ENCODE peak calls at places on chromosomes 7 and 10, in six cellular contexts. One of them, this sample, is unnamed.

GRCh38 chr7:139822855-139823254 is 6.2 kb upstream of the TBXAS1 start:
- DNase-seq in K562: no peak
- DNase-seq in HepG2: no peak
- DNase-seq in GM12892: no peak
- DNase-seq in H1: no peak
- DNase-seq in GM12878: no peak
- DNase-seq in this sample: no peak

GRCh38 chr10:60964257-60965235 is 20.6 kb upstream of the RHOBTB1 start:
- DNase-seq in K562: peak
- DNase-seq in HepG2: peak
- DNase-seq in GM12892: no peak
- DNase-seq in H1: no peak
- DNase-seq in GM12878: no peak
- DNase-seq in this sample: peak

GRCh38 chr7:25856056-25856780 is 295.8 kb upstream of the NFE2L3 start:
- DNase-seq in K562: no peak
- DNase-seq in HepG2: no peak
- DNase-seq in GM12892: no peak
- DNase-seq in H1: no peak
- DNase-seq in GM12878: no peak
- DNase-seq in this sample: no peak

GRCh38 chr10:77156406-77156879 is 481.2 kb downstream of the KCNMA1 start:
- DNase-seq in K562: no peak
- DNase-seq in HepG2: no peak
- DNase-seq in GM12892: no peak
- DNase-seq in H1: no peak
- DNase-seq in GM12878: no peak
- DNase-seq in this sample: no peak

GRCh38 chr7:88243345-88243909 is 23.6 kb upstream of the SRI start:
- DNase-seq in K562: no peak
- DNase-seq in HepG2: peak
- DNase-seq in GM12892: no peak
- DNase-seq in H1: no peak
- DNase-seq in GM12878: peak
- DNase-seq in this sample: no peak

GRCh38 chr10:102225646-102226541 is at the start of gene ELOVL3:
- DNase-seq in K562: peak
- DNase-seq in HepG2: peak
- DNase-seq in GM12892: peak
- DNase-seq in H1: peak
- DNase-seq in GM12878: peak
- DNase-seq in this sample: peak

GRCh38 chr10:69744971-69745370 is 56.7 kb upstream of the COL13A1 start:
- DNase-seq in K562: no peak
- DNase-seq in HepG2: no peak
- DNase-seq in GM12892: no peak
- DNase-seq in H1: no peak
- DNase-seq in GM12878: no peak
- DNase-seq in this sample: no peak

GRCh38 chr10:132655735-132656134 is 118.1 kb downstream of the INPP5A start:
- DNase-seq in K562: no peak
- DNase-seq in HepG2: no peak
- DNase-seq in GM12892: no peak
- DNase-seq in H1: no peak
- DNase-seq in GM12878: no peak
- DNase-seq in this sample: no peak

GRCh38 chr10:12077580-12078180 is 8.9 kb downstream of the DHTKD1 start:
- DNase-seq in K562: no peak
- DNase-seq in HepG2: no peak
- DNase-seq in GM12892: no peak
- DNase-seq in H1: no peak
- DNase-seq in GM12878: peak
- DNase-seq in this sample: no peak

GRCh38 chr10:88705951-88706350 is at the start of gene LIPK:
- DNase-seq in K562: no peak
- DNase-seq in HepG2: no peak
- DNase-seq in GM12892: no peak
- DNase-seq in H1: no peak
- DNase-seq in GM12878: no peak
- DNase-seq in this sample: no peak

GRCh38 chr7:131107343-131108211 is 220.1 kb upstream of the MKLN1 start:
- DNase-seq in K562: peak
- DNase-seq in HepG2: peak
- DNase-seq in GM12892: peak
- DNase-seq in H1: no peak
- DNase-seq in GM12878: no peak
- DNase-seq in this sample: peak

GRCh38 chr7:6398943-6399342 is 48.8 kb downstream of the DAGLB start:
- DNase-seq in K562: no peak
- DNase-seq in HepG2: no peak
- DNase-seq in GM12892: no peak
- DNase-seq in H1: no peak
- DNase-seq in GM12878: no peak
- DNase-seq in this sample: no peak

GRCh38 chr10:86348321-86349210 is 18.0 kb downstream of the GRID1 start:
- DNase-seq in K562: peak
- DNase-seq in HepG2: peak
- DNase-seq in GM12892: no peak
- DNase-seq in H1: no peak
- DNase-seq in GM12878: no peak
- DNase-seq in this sample: no peak

GRCh38 chr7:64876792-64877713 is 26.0 kb upstream of the ZNF273 start:
- DNase-seq in K562: no peak
- DNase-seq in HepG2: no peak
- DNase-seq in GM12892: peak
- DNase-seq in H1: peak
- DNase-seq in GM12878: no peak
- DNase-seq in this sample: no peak

GRCh38 chr7:29806131-29806792 is at the start of gene WIPF3:
- DNase-seq in K562: peak
- DNase-seq in HepG2: no peak
- DNase-seq in GM12892: peak
- DNase-seq in H1: no peak
- DNase-seq in GM12878: no peak
- DNase-seq in this sample: peak

GRCh38 chr7:29807179-29807841 is 1.0 kb downstream of the WIPF3 start:
- DNase-seq in K562: peak
- DNase-seq in HepG2: peak
- DNase-seq in GM12892: no peak
- DNase-seq in H1: no peak
- DNase-seq in GM12878: no peak
- DNase-seq in this sample: no peak

GRCh38 chr7:29809533-29810155 is 3.3 kb downstream of the WIPF3 start:
- DNase-seq in K562: no peak
- DNase-seq in HepG2: no peak
- DNase-seq in GM12892: no peak
- DNase-seq in H1: no peak
- DNase-seq in GM12878: no peak
- DNase-seq in this sample: no peak

GRCh38 chr7:29806793-29807178 is 478 bp downstream of the WIPF3 start:
- DNase-seq in K562: peak
- DNase-seq in HepG2: no peak
- DNase-seq in GM12892: no peak
- DNase-seq in H1: no peak
- DNase-seq in GM12878: no peak
- DNase-seq in this sample: no peak

GRCh38 chr7:29808075-29808786 is 1.9 kb downstream of the WIPF3 start:
- DNase-seq in K562: no peak
- DNase-seq in HepG2: no peak
- DNase-seq in GM12892: no peak
- DNase-seq in H1: no peak
- DNase-seq in GM12878: no peak
- DNase-seq in this sample: no peak
- TF ChIP-seq TAF1 in K562: no peak
- TF ChIP-seq TAF1 in HepG2: no peak
- TF ChIP-seq TAF1 in GM12892: no peak
- TF ChIP-seq TAF1 in H1: no peak
- TF ChIP-seq TAF1 in GM12878: no peak
- TF ChIP-seq TAF1 in this sample: no peak

GRCh38 chr7:55253188-55253587 is 111.9 kb upstream of the LANCL2 start:
- DNase-seq in K562: no peak
- DNase-seq in HepG2: no peak
- DNase-seq in GM12892: no peak
- DNase-seq in H1: no peak
- DNase-seq in GM12878: no peak
- DNase-seq in this sample: no peak

GRCh38 chr7:55254242-55254595 is 110.9 kb upstream of the LANCL2 start:
- DNase-seq in K562: no peak
- DNase-seq in HepG2: no peak
- DNase-seq in GM12892: no peak
- DNase-seq in H1: no peak
- DNase-seq in GM12878: no peak
- DNase-seq in this sample: peak

GRCh38 chr7:55252386-55252785 is 112.8 kb upstream of the LANCL2 start:
- DNase-seq in K562: no peak
- DNase-seq in HepG2: no peak
- DNase-seq in GM12892: no peak
- DNase-seq in H1: no peak
- DNase-seq in GM12878: no peak
- DNase-seq in this sample: no peak

GRCh38 chr7:55255501-55256445 is 109.4 kb upstream of the LANCL2 start:
- DNase-seq in K562: peak
- DNase-seq in HepG2: peak
- DNase-seq in GM12892: peak
- DNase-seq in H1: peak
- DNase-seq in GM12878: peak
- DNase-seq in this sample: peak

DNA sequence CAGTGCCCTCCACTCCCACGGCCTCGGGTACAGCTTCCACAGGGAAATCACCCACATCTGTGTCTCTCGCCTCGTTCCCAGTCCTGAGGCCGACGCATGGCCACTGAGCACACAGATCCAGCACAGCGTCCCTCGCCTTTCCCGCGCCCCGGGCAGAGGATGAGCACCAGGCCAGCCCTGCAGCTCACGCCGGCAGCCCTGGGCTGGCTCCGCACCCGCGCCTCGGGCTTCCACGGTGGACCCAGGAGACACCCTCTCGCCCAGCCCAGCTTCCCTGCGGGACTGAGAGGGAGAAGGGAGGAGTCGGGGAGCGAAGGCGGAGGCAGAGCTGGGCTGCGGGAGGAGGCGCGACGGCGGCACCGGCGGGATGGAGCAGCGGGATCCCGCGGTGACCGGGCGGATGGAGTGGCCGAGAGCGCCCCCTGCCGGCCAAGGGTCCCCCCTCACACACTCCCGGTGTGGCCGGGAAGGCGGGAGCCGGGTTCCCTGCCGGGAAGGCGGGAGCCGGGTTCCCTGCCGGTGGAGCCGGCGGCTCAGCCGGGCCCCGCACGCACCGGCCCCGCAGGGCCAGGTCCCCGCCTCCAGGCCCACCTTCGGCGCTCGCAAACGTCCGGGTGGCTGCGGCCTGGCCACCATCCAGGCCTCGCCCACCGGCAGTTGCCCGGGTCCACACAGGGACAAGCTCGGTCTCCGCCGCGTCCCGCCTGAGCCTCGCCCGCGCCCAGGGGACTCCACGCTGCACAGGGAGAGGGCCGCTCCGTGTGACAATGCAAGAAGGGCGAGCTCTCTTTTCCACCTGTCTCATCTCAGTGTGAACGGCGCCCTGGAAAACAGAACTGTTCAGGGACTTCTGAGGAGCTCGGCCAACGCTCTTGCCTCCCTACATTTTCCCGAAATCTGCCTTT is 110.3 kb upstream of the LANCL2 start:
- DNase-seq in K562: peak
- DNase-seq in HepG2: peak
- DNase-seq in GM12892: peak
- DNase-seq in H1: peak
- DNase-seq in GM12878: no peak
- DNase-seq in this sample: peak
- TF ChIP-seq POLR2AphosphoS5 in K562: no peak
- TF ChIP-seq POLR2AphosphoS5 in HepG2: no peak
- TF ChIP-seq POLR2AphosphoS5 in GM12892: no peak
- TF ChIP-seq POLR2AphosphoS5 in H1: no peak
- TF ChIP-seq POLR2AphosphoS5 in GM12878: no peak
- TF ChIP-seq POLR2AphosphoS5 in this sample: no peak

GRCh38 chr7:134999136-134999535 is 12.8 kb downstream of the AGBL3 start:
- DNase-seq in K562: no peak
- DNase-seq in HepG2: no peak
- DNase-seq in GM12892: no peak
- DNase-seq in H1: no peak
- DNase-seq in GM12878: no peak
- DNase-seq in this sample: no peak
- TF ChIP-seq POLR2A in K562: no peak
- TF ChIP-seq POLR2A in HepG2: no peak
- TF ChIP-seq POLR2A in GM12892: no peak
- TF ChIP-seq POLR2A in H1: no peak
- TF ChIP-seq POLR2A in GM12878: no peak
- TF ChIP-seq POLR2A in this sample: no peak

DNA sequence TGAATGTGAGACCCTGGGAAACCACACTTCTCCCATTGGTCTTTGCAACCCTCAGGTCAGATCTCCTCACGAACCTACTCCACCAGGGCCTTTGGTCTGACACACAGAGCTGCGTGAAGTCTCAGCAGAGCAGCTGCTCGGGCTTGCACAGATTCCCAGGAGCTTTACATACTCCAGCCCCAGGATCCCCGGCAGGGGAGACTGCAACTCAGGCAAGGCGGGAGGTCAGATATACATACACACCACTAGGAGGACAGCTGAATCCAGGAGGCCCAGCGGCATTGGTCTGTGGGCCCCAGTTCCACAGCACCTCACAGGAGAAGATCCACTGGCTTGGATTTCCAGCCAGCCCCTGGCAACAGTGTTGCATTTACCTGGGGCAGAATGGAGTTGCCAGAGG is 239.2 kb downstream of the GPAM start:
- DNase-seq in K562: no peak
- DNase-seq in HepG2: peak
- DNase-seq in GM12892: no peak
- DNase-seq in H1: no peak
- DNase-seq in GM12878: no peak
- DNase-seq in this sample: no peak
- TF ChIP-seq TAF1 in K562: no peak
- TF ChIP-seq TAF1 in HepG2: no peak
- TF ChIP-seq TAF1 in GM12892: no peak
- TF ChIP-seq TAF1 in H1: no peak
- TF ChIP-seq TAF1 in GM12878: no peak
- TF ChIP-seq TAF1 in this sample: no peak

GRCh38 chr7:112450807-112451661 is 774 bp downstream of the IFRD1 start:
- DNase-seq in K562: peak
- DNase-seq in HepG2: peak
- DNase-seq in GM12892: peak
- DNase-seq in H1: peak
- DNase-seq in GM12878: peak
- DNase-seq in this sample: peak
- TF ChIP-seq POLR2AphosphoS5 in K562: peak
- TF ChIP-seq POLR2AphosphoS5 in HepG2: no peak
- TF ChIP-seq POLR2AphosphoS5 in GM12892: no peak
- TF ChIP-seq POLR2AphosphoS5 in H1: peak
- TF ChIP-seq POLR2AphosphoS5 in GM12878: no peak
- TF ChIP-seq POLR2AphosphoS5 in this sample: no peak

This sample was measured in GM12891.